ENCODE peak calls at places on chromosome 22, in seven cellular contexts. C is fibroblast of mammary gland; F is CD8-positive, alpha-beta T cell; P is sigmoid colon; W is prostate gland; K is bronchial epithelial cell; V is H1. O is an unnamed sample.
A peak's percentile ranks its signal among the peaks of the same experiment; 100 is the strongest.

GRCh38 chr22:24728790-24729637 is 45.5 kb downstream of the PIWIL3 start:
- DNase-seq in C (peak; percentile 7), F (no peak), P (no peak), W (no peak), K (peak; percentile 11), V (no peak), O (no peak)

GRCh38 chr22:42116848-42117424 is 13.7 kb downstream of the CYP2D6 start:
- DNase-seq in C (peak; percentile 11), F (no peak), P (no peak), W (no peak), K (no peak), V (no peak), O (no peak)

GRCh38 chr22:27110985-27111451 is 453.6 kb downstream of the MIAT start:
- DNase-seq in C (no peak), F (no peak), P (no peak), W (no peak), K (no peak), V (no peak), O (no peak)

GRCh38 chr22:40107756-40108437 is 69.8 kb upstream of the TNRC6B start:
- DNase-seq in C (peak; percentile 60), F (no peak), P (no peak), W (peak; percentile 56), K (peak; percentile 45), V (no peak), O (no peak)

GRCh38 chr22:27011717-27012116 is 354.3 kb downstream of the MIAT start:
- DNase-seq in C (no peak), F (no peak), P (no peak), W (no peak), K (no peak), V (no peak), O (no peak)

GRCh38 chr22:30427871-30428270 is 2.3 kb downstream of the MTFP1 start:
- DNase-seq in C (no peak), F (no peak), P (no peak), W (no peak), K (no peak), V (no peak), O (no peak)

GRCh38 chr22:20440637-20441591 is 3.3 kb upstream of the SCARF2 start:
- DNase-seq in C (no peak), F (no peak), P (peak; percentile 46), W (no peak), K (no peak), V (no peak), O (no peak)

GRCh38 chr22:17563936-17564391 is 666 bp downstream of the SLC25A18 start:
- DNase-seq in C (peak; percentile 84), F (no peak), P (peak; percentile 92), W (no peak), K (no peak), V (no peak), O (no peak)

GRCh38 chr22:18088825-18089568 is 11.2 kb downstream of the PEX26 start:
- DNase-seq in C (no peak), F (no peak), P (no peak), W (no peak), K (no peak), V (no peak), O (no peak)

GRCh38 chr22:29062286-29062949 is 787 bp upstream of the C22orf31 start:
- DNase-seq in C (no peak), F (no peak), P (no peak), W (no peak), K (no peak), V (no peak), O (no peak)

GRCh38 chr22:31240011-31240410 is 27.9 kb downstream of the LIMK2 start:
- DNase-seq in C (no peak), F (no peak), P (no peak), W (no peak), K (no peak), V (no peak), O (no peak)

GRCh38 chr22:42906605-42907338 is 49.7 kb upstream of the ARFGAP3 start:
- DNase-seq in C (peak; percentile 53), F (no peak), P (peak; percentile 86), W (no peak), K (no peak), V (no peak), O (no peak)

GRCh38 chr22:26642465-26643367 is 14.7 kb upstream of the MIAT start:
- DNase-seq in C (no peak), F (peak; percentile 70), P (no peak), W (no peak), K (no peak), V (no peak), O (no peak)

GRCh38 chr22:42375982-42376381 is 56.2 kb downstream of the NFAM1 start:
- DNase-seq in C (no peak), F (no peak), P (no peak), W (no peak), K (no peak), V (no peak), O (no peak)

GRCh38 chr22:34804588-34804987 is 261.4 kb upstream of the ISX start:
- DNase-seq in C (no peak), F (no peak), P (no peak), W (no peak), K (no peak), V (no peak), O (no peak)

GRCh38 chr22:48574776-48575566 is 1252.7 kb downstream of the BRD1 start:
- DNase-seq in C (no peak), F (no peak), P (no peak), W (peak; percentile 40), K (no peak), V (peak; percentile 33), O (peak; percentile 83)

GRCh38 chr22:29370556-29370955 is 17.8 kb downstream of the AP1B1 start:
- DNase-seq in C (no peak), F (no peak), P (no peak), W (no peak), K (no peak), V (no peak), O (no peak)

GRCh38 chr22:48084749-48085090 is 1322.3 kb downstream of the TBC1D22A start:
- DNase-seq in C (no peak), F (no peak), P (peak; percentile 26), W (no peak), K (no peak), V (no peak), O (no peak)

GRCh38 chr22:41833369-41834004 is 582 bp downstream of the SREBF2 start:
- DNase-seq in C (peak; percentile 23), F (peak; percentile 25), P (peak; percentile 78), W (peak; percentile 30), K (no peak), V (no peak), O (peak; percentile 63)

GRCh38 chr22:45006873-45007246 is 2.9 kb downstream of the PHF21B start:
- DNase-seq in C (no peak), F (no peak), P (peak; percentile 71), W (peak; percentile 43), K (no peak), V (no peak), O (no peak)

GRCh38 chr22:36332623-36333331 is 55.0 kb downstream of the MYH9 start:
- DNase-seq in C (peak; percentile 91), F (no peak), P (no peak), W (peak; percentile 92), K (peak; percentile 96), V (no peak), O (no peak)

GRCh38 chr22:22788460-22789037 is 99.1 kb upstream of the IGLL5 start:
- DNase-seq in C (no peak), F (no peak), P (no peak), W (no peak), K (no peak), V (no peak), O (no peak)
- TF ChIP-seq CTCF in C (no peak), F (no peak), P (no peak), W (no peak), K (no peak), V (no peak), O (no peak)

GRCh38 chr22:38788846-38789245 is 5.1 kb downstream of the DNAL4 start:
- DNase-seq in C (no peak), F (no peak), P (peak; percentile 36), W (no peak), K (no peak), V (no peak), O (no peak)
- TF ChIP-seq CTCF in C (no peak), F (no peak), P (no peak), W (no peak), K (no peak), V (no peak), O (no peak)

GRCh38 chr22:32820131-32820882 is 18.8 kb downstream of the TIMP3 start:
- DNase-seq in C (peak; percentile 48), F (no peak), P (peak; percentile 56), W (no peak), K (peak; percentile 75), V (no peak), O (no peak)

GRCh38 chr22:32822188-32822877 is 20.8 kb downstream of the TIMP3 start:
- DNase-seq in C (no peak), F (no peak), P (no peak), W (no peak), K (no peak), V (no peak), O (no peak)

GRCh38 chr22:32824531-32825315 is 23.2 kb downstream of the TIMP3 start:
- DNase-seq in C (no peak), F (no peak), P (peak; percentile 41), W (no peak), K (no peak), V (no peak), O (no peak)

GRCh38 chr22:32826537-32826936 is 25.0 kb downstream of the TIMP3 start:
- DNase-seq in C (no peak), F (no peak), P (peak; percentile 49), W (no peak), K (no peak), V (no peak), O (no peak)

DNA sequence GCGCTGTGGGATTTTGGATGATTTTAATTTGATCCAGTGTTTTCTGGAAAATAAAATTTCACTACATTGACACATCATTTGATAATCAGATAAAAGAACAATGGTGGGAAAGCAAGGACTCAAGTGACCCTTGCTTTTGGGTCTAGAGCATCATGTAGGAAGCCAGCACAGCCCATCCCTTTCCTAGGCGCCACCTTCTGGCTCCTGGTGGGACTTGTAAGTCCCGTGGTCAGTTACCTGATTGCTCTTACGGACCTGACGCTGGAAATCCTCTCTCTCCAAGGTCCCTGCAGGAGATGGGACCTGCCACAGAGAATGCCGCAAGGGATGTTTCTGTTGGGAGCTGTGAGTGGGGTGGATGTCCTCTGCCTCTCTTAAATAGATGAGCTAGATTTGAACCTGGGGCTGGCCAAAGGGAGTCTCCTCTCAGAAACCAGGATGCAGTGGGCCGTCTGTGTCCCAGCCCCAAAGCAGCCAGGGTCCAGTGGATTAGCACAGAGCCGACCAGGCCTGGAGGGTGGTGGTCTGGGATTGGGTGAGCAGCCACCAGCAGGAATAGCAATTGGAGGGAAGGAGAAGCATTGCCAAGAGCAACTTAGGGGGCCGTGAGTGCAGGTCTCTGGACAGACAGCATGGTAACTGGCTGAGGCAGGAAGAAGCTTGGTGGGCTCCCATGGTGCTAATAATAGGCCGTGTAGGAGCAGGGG is 21.7 kb downstream of the TIMP3 start:
- DNase-seq in C (peak; percentile 52), F (no peak), P (peak; percentile 62), W (no peak), K (peak; percentile 43), V (peak; percentile 59), O (no peak)
- TF ChIP-seq CTCF in C (peak; percentile 50), F (no peak), P (no peak), W (no peak), K (peak; percentile 67), V (peak; percentile 73), O (peak; percentile 31)

GRCh38 chr22:46336119-46337078 is 885 bp downstream of the TRMU start:
- DNase-seq in C (no peak), F (no peak), P (no peak), W (no peak), K (peak; percentile 26), V (no peak), O (no peak)
- TF ChIP-seq CTCF in C (no peak), F (no peak), P (no peak), W (no peak), K (no peak), V (no peak), O (no peak)

GRCh38 chr22:50169774-50170341 is 673 bp upstream of the PANX2 start:
- DNase-seq in C (no peak), F (no peak), P (peak; percentile 47), W (no peak), K (no peak), V (no peak), O (no peak)
- TF ChIP-seq CTCF in C (no peak), F (no peak), P (no peak), W (no peak), K (no peak), V (no peak), O (no peak)

O was measured in mesothelial cell of epicardium.